ENCODE peak calls at places on chromosomes 5 and 9, in six cellular contexts. J is naive thymus-derived CD4-positive, alpha-beta T cell; S is RWPE2; W is H9; C is psoas muscle; A is heart left ventricle. T is an unnamed sample.

GRCh38 chr9:34072410-34072809 is 23.7 kb upstream of the UBAP2 start:
- DNase-seq in J (no peak), S (peak; percentile 87), W (peak; percentile 73), C (no peak), A (no peak), T (no peak)

GRCh38 chr5:109756543-109757186 is 66.9 kb downstream of the MAN2A1 start:
- DNase-seq in J (no peak), S (no peak), W (no peak), C (no peak), A (no peak), T (no peak)

GRCh38 chr9:114592356-114592755 is 4.8 kb downstream of the ATP6V1G1 start:
- DNase-seq in J (peak; percentile 81), S (no peak), W (no peak), C (no peak), A (no peak), T (no peak)

GRCh38 chr9:126618590-126619335 is 5.0 kb downstream of the LMX1B start:
- DNase-seq in J (no peak), S (no peak), W (peak; percentile 55), C (no peak), A (no peak), T (no peak)

GRCh38 chr9:105083246-105083645 is 155.3 kb upstream of the ABCA1 start:
- DNase-seq in J (no peak), S (no peak), W (no peak), C (no peak), A (no peak), T (no peak)

GRCh38 chr9:91734371-91734981 is 215.6 kb downstream of the ROR2 start:
- DNase-seq in J (peak; percentile 28), S (no peak), W (peak; percentile 72), C (peak; percentile 75), A (peak; percentile 87), T (peak; percentile 90)

GRCh38 chr9:131019387-131020239 is 10.6 kb downstream of the LAMC3 start:
- DNase-seq in J (no peak), S (no peak), W (no peak), C (no peak), A (peak; percentile 40), T (peak; percentile 67)

GRCh38 chr9:99712214-99712613 is 109.5 kb upstream of the NR4A3 start:
- DNase-seq in J (no peak), S (no peak), W (no peak), C (no peak), A (no peak), T (no peak)

GRCh38 chr5:151005975-151006576 is 14.3 kb upstream of the GPX3 start:
- DNase-seq in J (no peak), S (no peak), W (no peak), C (peak; percentile 90), A (peak; percentile 87), T (peak; percentile 90)

GRCh38 chr5:142386151-142387021 is 61.6 kb upstream of the SPRY4 start:
- DNase-seq in J (no peak), S (no peak), W (no peak), C (no peak), A (no peak), T (no peak)

GRCh38 chr5:10591946-10592345 is 28.1 kb downstream of the ANKRD33B start:
- DNase-seq in J (no peak), S (no peak), W (no peak), C (no peak), A (no peak), T (no peak)

GRCh38 chr5:179914032-179914755 is 6.5 kb upstream of the TBC1D9B start:
- DNase-seq in J (no peak), S (peak; percentile 56), W (no peak), C (no peak), A (no peak), T (no peak)

GRCh38 chr5:5598547-5599113 is 176.2 kb downstream of the ICE1 start:
- DNase-seq in J (no peak), S (peak; percentile 83), W (no peak), C (no peak), A (no peak), T (no peak)

GRCh38 chr9:12989669-12990068 is 214.8 kb downstream of the LURAP1L start:
- DNase-seq in J (no peak), S (no peak), W (no peak), C (no peak), A (no peak), T (no peak)

GRCh38 chr9:93843396-93843795 is 111.8 kb downstream of the BARX1 start:
- DNase-seq in J (no peak), S (no peak), W (no peak), C (no peak), A (no peak), T (no peak)

GRCh38 chr9:96719538-96720315 is 58.2 kb downstream of the ZNF510 start:
- DNase-seq in J (no peak), S (peak; percentile 77), W (no peak), C (no peak), A (no peak), T (no peak)

GRCh38 chr5:14587143-14587542 is 5.6 kb downstream of the OTULINL start:
- DNase-seq in J (no peak), S (no peak), W (no peak), C (peak; percentile 32), A (peak; percentile 68), T (peak; percentile 84)

GRCh38 chr5:143258559-143259253 is 144.8 kb downstream of the NR3C1 start:
- DNase-seq in J (no peak), S (no peak), W (no peak), C (no peak), A (no peak), T (no peak)

GRCh38 chr9:36461341-36461740 is 61.3 kb upstream of the RNF38 start:
- DNase-seq in J (no peak), S (no peak), W (no peak), C (no peak), A (no peak), T (no peak)

GRCh38 chr9:109766351-109766750 is 13.6 kb upstream of the PALM2AKAP2 start:
- DNase-seq in J (no peak), S (no peak), W (no peak), C (no peak), A (no peak), T (no peak)

GRCh38 chr5:177473461-177473991 is at the start of gene DBN1:
- DNase-seq in J (no peak), S (no peak), W (peak; percentile 71), C (peak; percentile 62), A (no peak), T (peak; percentile 87)

GRCh38 chr5:159286420-159287035 is 23.4 kb downstream of the UBLCP1 start:
- DNase-seq in J (peak; percentile 43), S (no peak), W (no peak), C (no peak), A (no peak), T (no peak)

DNA sequence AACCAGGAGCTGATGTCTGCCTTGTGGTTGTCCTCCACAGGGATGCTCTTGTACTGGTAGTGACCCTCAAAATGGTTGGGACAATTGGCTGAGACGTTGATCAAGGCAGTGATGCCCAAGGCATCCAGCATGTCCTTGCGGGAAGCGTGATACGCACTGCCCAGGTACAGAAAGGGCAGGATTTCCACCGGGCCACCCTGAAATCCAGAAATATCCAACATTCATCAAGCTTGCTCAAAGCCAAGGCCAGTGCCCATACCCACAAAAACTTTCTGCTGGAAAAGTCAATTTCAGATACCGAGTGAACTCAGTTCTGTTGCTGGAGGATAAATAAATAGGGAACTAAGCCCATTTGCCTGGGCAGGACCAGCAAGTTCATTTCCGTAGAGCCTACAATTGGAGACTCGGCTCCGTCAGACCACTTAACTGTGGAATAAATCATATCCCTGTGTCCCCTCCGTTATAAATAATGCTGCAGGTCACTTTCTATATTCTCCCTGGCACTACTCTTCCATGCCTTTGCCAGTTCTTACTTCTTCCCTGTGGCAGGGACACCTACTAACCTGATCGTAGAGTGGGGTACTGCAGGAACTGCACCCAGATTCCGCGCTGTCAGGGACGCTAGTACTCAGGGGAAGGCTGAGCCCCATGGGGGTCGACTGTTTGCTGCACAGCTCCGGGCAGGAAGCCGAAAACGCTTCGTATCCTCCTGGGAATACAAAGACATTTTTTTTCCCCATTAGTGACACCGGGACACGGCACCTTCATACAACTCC is 1.2 kb downstream of the DUSP1 start:
- DNase-seq in J (peak; percentile 28), S (no peak), W (no peak), C (peak; percentile 57), A (peak; percentile 69), T (peak; percentile 72)
- H3K4me1 ChIP-seq in J (peaks cover 46% of the 10 kb centered on the region), S (peaks cover 49% of the 10 kb centered on the region), W (no peaks in the 10 kb centered on the region), C (peaks cover 49% of the 10 kb centered on the region), A (peaks cover 37% of the 10 kb centered on the region), T (no peaks in the 10 kb centered on the region)

DNA sequence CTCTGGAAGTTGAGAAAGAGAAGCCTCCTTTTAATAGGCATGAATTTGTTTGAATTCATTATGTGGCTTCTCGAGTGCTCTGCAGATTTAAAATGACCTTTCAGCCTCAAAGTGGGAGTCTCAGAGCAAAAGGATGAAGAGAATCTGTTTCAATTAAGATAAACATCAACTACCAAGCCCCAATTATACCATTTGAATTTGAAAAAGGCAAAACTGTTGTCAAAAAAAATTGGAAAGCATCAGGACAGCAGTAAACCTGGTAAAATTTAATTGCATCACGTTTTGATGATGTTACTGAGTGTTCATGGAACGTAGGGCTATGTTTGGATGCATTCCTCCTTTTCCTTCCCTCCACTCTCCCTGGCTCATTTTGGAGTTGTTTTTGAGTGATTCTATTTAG is 637.2 kb downstream of the PDE4D start:
- DNase-seq in J (no peak), S (no peak), W (no peak), C (no peak), A (no peak), T (no peak)
- H3K4me1 ChIP-seq in J (no peaks in the 10 kb centered on the region), S (no peaks in the 10 kb centered on the region), W (no peaks in the 10 kb centered on the region), C (peaks cover 43% of the 10 kb centered on the region), A (peaks cover 52% of the 10 kb centered on the region), T (no peaks in the 10 kb centered on the region)

DNA sequence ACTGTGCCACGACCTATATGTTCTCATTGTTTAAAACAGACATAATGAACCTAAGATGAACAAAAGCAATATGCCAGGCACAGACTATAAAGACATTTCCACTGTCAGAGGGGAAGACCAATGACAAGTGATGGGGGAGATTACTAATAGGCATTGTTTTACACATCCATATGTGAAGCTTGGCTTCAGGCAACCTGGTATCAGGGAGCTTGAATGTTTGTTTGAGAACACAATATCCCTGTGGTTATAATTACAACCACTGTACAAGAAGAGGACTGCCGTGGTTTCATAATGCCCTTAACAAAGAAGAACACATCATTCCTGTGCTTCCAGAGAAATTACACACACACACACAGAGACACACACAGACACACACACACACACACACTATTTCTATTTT is 385.7 kb downstream of the BNC2 start:
- DNase-seq in J (no peak), S (no peak), W (no peak), C (no peak), A (no peak), T (no peak)
- H3K4me1 ChIP-seq in J (no peaks in the 10 kb centered on the region), S (no peaks in the 10 kb centered on the region), W (peaks cover 7% of the 10 kb centered on the region), C (no peaks in the 10 kb centered on the region), A (no peaks in the 10 kb centered on the region), T (no peaks in the 10 kb centered on the region)

GRCh38 chr5:149526855-149527590 is 24.2 kb downstream of the CSNK1A1 start:
- DNase-seq in J (no peak), S (no peak), W (no peak), C (no peak), A (no peak), T (no peak)

GRCh38 chr5:149529463-149529862 is 21.8 kb downstream of the CSNK1A1 start:
- DNase-seq in J (no peak), S (no peak), W (no peak), C (no peak), A (no peak), T (no peak)

GRCh38 chr5:149532413-149532812 is 18.8 kb downstream of the CSNK1A1 start:
- DNase-seq in J (no peak), S (no peak), W (no peak), C (no peak), A (no peak), T (no peak)

GRCh38 chr5:149528661-149529060 is 22.6 kb downstream of the CSNK1A1 start:
- DNase-seq in J (no peak), S (no peak), W (no peak), C (no peak), A (no peak), T (no peak)
- H3K4me1 ChIP-seq in J (peaks cover 37% of the 10 kb centered on the region), S (peaks cover 56% of the 10 kb centered on the region), W (no peaks in the 10 kb centered on the region), C (peaks cover 93% of the 10 kb centered on the region), A (peaks cover 96% of the 10 kb centered on the region), T (peaks cover 2% of the 10 kb centered on the region)

T was measured in aorta.